ENCODE peak calls at places on chromosome 9, in five cellular contexts. One of them, this sample, is unnamed.

GRCh38 chr9:98504883-98505282 is 203.9 kb downstream of the GABBR2 start:
- DNase-seq in GM20000: no peak
- DNase-seq in breast epithelium: no peak
- DNase-seq in HCT116: no peak
- DNase-seq in heart left ventricle: no peak
- DNase-seq in this sample: no peak

GRCh38 chr9:127177221-127177620 is 54.8 kb upstream of the ANGPTL2 start:
- DNase-seq in heart left ventricle: peak; percentile 6
- DNase-seq in breast epithelium: peak; percentile 17
- DNase-seq in GM20000: no peak
- DNase-seq in HCT116: no peak
- DNase-seq in this sample: no peak

GRCh38 chr9:16243798-16244197 is 626.7 kb downstream of the BNC2 start:
- DNase-seq in heart left ventricle: no peak
- DNase-seq in HCT116: no peak
- DNase-seq in breast epithelium: no peak
- DNase-seq in GM20000: no peak
- DNase-seq in this sample: no peak

GRCh38 chr9:12441509-12441908 is 251.7 kb upstream of the TYRP1 start:
- DNase-seq in heart left ventricle: no peak
- DNase-seq in HCT116: no peak
- DNase-seq in GM20000: no peak
- DNase-seq in breast epithelium: no peak
- DNase-seq in this sample: no peak

GRCh38 chr9:12818431-12819000 is 43.7 kb downstream of the LURAP1L start:
- DNase-seq in GM20000: no peak
- DNase-seq in heart left ventricle: no peak
- DNase-seq in breast epithelium: no peak
- DNase-seq in HCT116: no peak
- DNase-seq in this sample: no peak

GRCh38 chr9:18721267-18722079 is 247.5 kb downstream of the ADAMTSL1 start:
- DNase-seq in heart left ventricle: no peak
- DNase-seq in HCT116: no peak
- DNase-seq in GM20000: no peak
- DNase-seq in breast epithelium: no peak
- DNase-seq in this sample: no peak

GRCh38 chr9:114117996-114118830 is 19.1 kb upstream of the KIF12 start:
- DNase-seq in heart left ventricle: no peak
- DNase-seq in GM20000: no peak
- DNase-seq in breast epithelium: peak; percentile 42
- DNase-seq in HCT116: no peak
- DNase-seq in this sample: no peak

GRCh38 chr9:127698386-127698785 is 8.4 kb upstream of the CFAP157 start:
- DNase-seq in HCT116: no peak
- DNase-seq in GM20000: no peak
- DNase-seq in heart left ventricle: no peak
- DNase-seq in breast epithelium: no peak
- DNase-seq in this sample: no peak

GRCh38 chr9:94807556-94807955 is 81.1 kb downstream of the AOPEP start:
- DNase-seq in heart left ventricle: no peak
- DNase-seq in GM20000: no peak
- DNase-seq in HCT116: no peak
- DNase-seq in breast epithelium: no peak
- DNase-seq in this sample: no peak

DNA sequence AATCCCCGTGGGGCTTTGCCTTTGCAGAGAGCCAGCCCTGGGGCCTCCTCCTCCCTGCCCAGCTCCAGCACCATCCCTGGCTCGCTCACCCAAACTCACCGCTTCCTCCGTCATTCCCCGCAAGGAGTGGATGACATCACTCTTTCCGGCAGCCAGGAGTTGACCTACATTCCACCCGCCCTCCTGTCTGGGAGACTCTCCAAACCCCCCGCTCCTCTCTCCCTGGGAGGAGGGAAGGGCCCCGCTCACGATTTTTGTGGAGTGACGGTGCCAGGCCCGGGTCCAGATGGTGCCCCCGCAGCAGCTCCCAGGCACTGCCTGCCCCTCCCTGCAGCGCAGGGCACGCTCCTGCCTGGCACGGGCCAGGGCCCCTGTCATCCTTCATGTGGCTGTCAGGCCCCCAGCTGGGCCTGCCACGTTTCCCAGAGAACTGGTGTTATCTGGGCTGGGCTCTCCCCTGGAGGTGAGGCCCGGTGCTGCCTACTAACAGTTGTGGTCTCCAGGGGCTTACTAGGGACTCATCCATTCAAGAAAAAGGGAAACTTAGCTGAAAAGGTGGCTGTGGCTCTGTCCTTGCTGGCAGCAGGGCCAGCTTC is 52.3 kb downstream of the NTNG2 start:
- DNase-seq in GM20000: no peak
- DNase-seq in heart left ventricle: peak; percentile 86
- DNase-seq in HCT116: peak; percentile 22
- DNase-seq in breast epithelium: peak; percentile 82
- DNase-seq in this sample: peak; percentile 65
- TF ChIP-seq CTCF in GM20000: no peak
- TF ChIP-seq CTCF in heart left ventricle: peak; percentile 27
- TF ChIP-seq CTCF in HCT116: no peak
- TF ChIP-seq CTCF in breast epithelium: no peak
- TF ChIP-seq CTCF in this sample: no peak

DNA sequence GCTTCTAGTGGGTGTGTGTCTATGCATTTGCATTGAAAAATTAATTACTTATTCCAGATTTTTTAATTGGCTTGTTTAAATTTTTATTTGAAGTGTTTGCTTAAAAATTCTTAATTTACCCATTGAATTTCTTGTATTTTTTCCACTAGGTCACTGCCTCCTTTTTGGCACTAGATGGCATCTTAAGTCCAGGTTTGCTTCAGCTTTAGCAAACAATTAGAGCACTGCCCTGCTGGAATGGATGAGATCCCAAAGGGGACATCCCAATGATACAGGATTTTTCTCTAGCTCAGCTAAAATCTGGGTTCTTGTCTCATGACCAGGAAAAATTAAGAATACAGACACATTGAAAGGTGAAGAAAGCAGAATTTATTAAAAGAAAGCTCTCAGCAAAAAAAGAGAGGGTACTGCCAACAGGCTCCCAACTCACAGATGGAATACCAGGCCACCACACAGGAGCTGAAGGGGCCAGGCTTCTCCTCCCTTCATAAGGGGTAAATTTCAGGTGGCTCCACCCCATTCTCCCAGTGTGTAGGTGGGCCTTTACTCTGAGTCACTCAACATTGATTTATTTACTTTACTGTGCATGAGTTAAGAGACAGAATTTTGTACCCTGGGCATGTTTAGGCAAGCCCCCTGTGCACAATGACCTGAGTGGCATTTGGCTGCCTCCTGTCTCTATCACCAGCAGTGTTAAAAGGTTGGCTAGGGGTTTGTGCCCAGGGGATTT is 532.4 kb downstream of the ANXA1 start:
- DNase-seq in breast epithelium: no peak
- DNase-seq in heart left ventricle: no peak
- DNase-seq in HCT116: peak; percentile 19
- DNase-seq in GM20000: peak; percentile 6
- DNase-seq in this sample: no peak
- TF ChIP-seq CTCF in breast epithelium: no peak
- TF ChIP-seq CTCF in heart left ventricle: no peak
- TF ChIP-seq CTCF in HCT116: peak; percentile 58
- TF ChIP-seq CTCF in GM20000: peak; percentile 28
- TF ChIP-seq CTCF in this sample: no peak

GRCh38 chr9:37295796-37296195 is 126.7 kb upstream of the GRHPR start:
- DNase-seq in GM20000: no peak
- DNase-seq in breast epithelium: no peak
- DNase-seq in HCT116: no peak
- DNase-seq in heart left ventricle: no peak
- DNase-seq in this sample: no peak
- TF ChIP-seq CTCF in GM20000: no peak
- TF ChIP-seq CTCF in breast epithelium: no peak
- TF ChIP-seq CTCF in HCT116: peak; percentile 44
- TF ChIP-seq CTCF in heart left ventricle: no peak
- TF ChIP-seq CTCF in this sample: no peak

DNA sequence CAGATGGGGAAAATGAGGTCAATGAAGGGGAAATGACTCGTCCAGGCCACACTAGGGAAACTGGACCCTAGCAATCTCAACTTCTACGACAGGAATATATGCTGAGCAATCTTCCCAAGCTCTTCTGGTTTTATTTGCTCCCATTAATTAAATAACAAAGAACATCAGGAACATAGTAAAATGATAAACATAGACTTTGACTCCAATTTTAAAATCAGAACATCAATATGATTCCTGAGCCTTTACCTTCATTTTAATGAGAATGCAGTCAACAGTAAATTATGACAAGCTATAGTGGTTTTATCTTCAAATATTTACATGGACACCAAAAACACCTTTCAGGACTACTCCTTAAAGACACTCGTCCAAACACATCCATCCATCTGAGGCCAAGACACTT is 74.2 kb upstream of the FRRS1L start:
- DNase-seq in GM20000: no peak
- DNase-seq in breast epithelium: no peak
- DNase-seq in HCT116: no peak
- DNase-seq in heart left ventricle: no peak
- DNase-seq in this sample: no peak
- TF ChIP-seq CTCF in GM20000: no peak
- TF ChIP-seq CTCF in breast epithelium: no peak
- TF ChIP-seq CTCF in HCT116: no peak
- TF ChIP-seq CTCF in heart left ventricle: no peak
- TF ChIP-seq CTCF in this sample: no peak

DNA sequence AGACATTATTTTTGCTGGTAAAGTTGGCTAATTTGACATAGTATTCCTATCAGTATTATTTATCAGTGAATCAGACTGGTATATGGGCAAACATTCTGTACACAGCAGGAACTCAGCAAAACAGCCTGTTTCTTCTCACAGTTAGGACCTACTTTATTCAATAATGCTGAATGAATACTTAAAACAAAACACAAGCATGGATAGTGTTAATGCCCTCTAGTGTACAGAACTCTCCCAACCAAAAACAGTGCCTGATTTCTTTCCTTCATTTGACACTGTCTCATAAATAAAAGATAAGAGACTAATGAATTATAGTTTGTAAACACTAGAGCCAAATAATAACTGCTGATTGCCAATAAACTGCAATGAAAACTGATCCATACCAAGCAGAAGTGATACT is 1113.3 kb downstream of the PTPRD start:
- DNase-seq in heart left ventricle: no peak
- DNase-seq in GM20000: no peak
- DNase-seq in breast epithelium: no peak
- DNase-seq in HCT116: no peak
- DNase-seq in this sample: no peak
- TF ChIP-seq CTCF in heart left ventricle: no peak
- TF ChIP-seq CTCF in GM20000: no peak
- TF ChIP-seq CTCF in breast epithelium: no peak
- TF ChIP-seq CTCF in HCT116: no peak
- TF ChIP-seq CTCF in this sample: no peak

GRCh38 chr9:6047020-6047419 is 31.6 kb upstream of the RANBP6 start:
- DNase-seq in breast epithelium: no peak
- DNase-seq in heart left ventricle: no peak
- DNase-seq in HCT116: no peak
- DNase-seq in GM20000: no peak
- DNase-seq in this sample: no peak

GRCh38 chr9:6051511-6051950 is 36.1 kb upstream of the RANBP6 start:
- DNase-seq in heart left ventricle: no peak
- DNase-seq in GM20000: peak; percentile 45
- DNase-seq in HCT116: no peak
- DNase-seq in breast epithelium: no peak
- DNase-seq in this sample: no peak

GRCh38 chr9:6048039-6048438 is 32.6 kb upstream of the RANBP6 start:
- DNase-seq in breast epithelium: no peak
- DNase-seq in HCT116: no peak
- DNase-seq in GM20000: no peak
- DNase-seq in heart left ventricle: no peak
- DNase-seq in this sample: no peak

GRCh38 chr9:6052520-6052919 is 37.1 kb upstream of the RANBP6 start:
- DNase-seq in GM20000: no peak
- DNase-seq in heart left ventricle: no peak
- DNase-seq in HCT116: no peak
- DNase-seq in breast epithelium: no peak
- DNase-seq in this sample: no peak

GRCh38 chr9:6049798-6050197 is 34.4 kb upstream of the RANBP6 start:
- DNase-seq in HCT116: peak; percentile 35
- DNase-seq in GM20000: peak; percentile 39
- DNase-seq in breast epithelium: no peak
- DNase-seq in heart left ventricle: no peak
- DNase-seq in this sample: no peak
- TF ChIP-seq CTCF in HCT116: peak; percentile 67
- TF ChIP-seq CTCF in GM20000: no peak
- TF ChIP-seq CTCF in breast epithelium: no peak
- TF ChIP-seq CTCF in heart left ventricle: no peak
- TF ChIP-seq CTCF in this sample: no peak

DNA sequence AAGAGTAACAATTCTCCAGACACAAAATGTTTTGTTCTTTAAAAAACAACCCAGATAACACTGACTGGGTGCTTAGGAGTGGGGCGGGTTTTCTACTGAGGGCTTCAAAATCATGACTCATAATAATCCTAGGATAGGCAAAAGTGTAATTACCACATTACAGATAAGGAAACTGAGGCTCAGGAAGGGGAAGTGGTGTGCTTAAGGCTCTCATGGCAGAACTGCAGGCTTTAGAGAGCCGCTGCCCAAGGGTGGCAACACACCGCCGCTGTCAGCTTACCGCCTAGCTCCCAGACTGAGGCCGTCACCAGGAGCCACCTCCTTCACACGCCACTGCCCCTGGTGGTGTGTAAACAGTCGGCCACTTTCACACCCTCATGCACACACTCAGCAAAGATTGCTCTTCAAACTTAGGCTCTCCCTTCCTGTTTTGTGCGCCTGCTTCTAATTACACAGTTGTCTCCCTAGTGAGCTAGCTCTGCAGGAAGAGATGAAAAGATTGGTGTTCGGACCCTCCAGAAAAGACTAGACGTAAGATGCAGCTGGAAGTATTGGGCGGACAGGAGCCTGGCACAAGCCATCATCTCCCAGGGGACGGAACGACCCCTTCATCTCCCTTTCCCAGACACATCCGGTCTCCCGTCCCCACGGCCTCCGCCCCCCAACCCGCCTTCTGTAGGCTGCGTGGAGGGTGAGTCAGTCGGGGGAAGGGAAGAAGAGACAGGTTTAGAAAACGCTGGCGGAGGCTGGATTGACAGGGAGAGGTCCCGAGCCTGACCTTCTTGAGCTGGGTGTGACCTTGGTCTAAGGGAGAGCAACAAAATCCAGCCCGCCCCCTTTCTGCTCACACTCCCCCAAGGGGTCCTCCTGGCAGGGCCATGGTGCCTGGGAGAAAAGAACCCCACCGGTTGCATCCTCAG is 162.7 kb downstream of the SYK start:
- DNase-seq in breast epithelium: no peak
- DNase-seq in heart left ventricle: no peak
- DNase-seq in HCT116: peak; percentile 10
- DNase-seq in GM20000: no peak
- DNase-seq in this sample: no peak
- TF ChIP-seq CTCF in breast epithelium: no peak
- TF ChIP-seq CTCF in heart left ventricle: no peak
- TF ChIP-seq CTCF in HCT116: peak; percentile 54
- TF ChIP-seq CTCF in GM20000: no peak
- TF ChIP-seq CTCF in this sample: no peak

GRCh38 chr9:110847661-110848060 is 179.1 kb downstream of the MUSK start:
- DNase-seq in heart left ventricle: no peak
- DNase-seq in HCT116: no peak
- DNase-seq in GM20000: no peak
- DNase-seq in breast epithelium: no peak
- DNase-seq in this sample: no peak
- TF ChIP-seq CTCF in heart left ventricle: no peak
- TF ChIP-seq CTCF in HCT116: no peak
- TF ChIP-seq CTCF in GM20000: no peak
- TF ChIP-seq CTCF in breast epithelium: no peak
- TF ChIP-seq CTCF in this sample: no peak

GRCh38 chr9:90894956-90895687 is 93.5 kb downstream of the SYK start:
- DNase-seq in heart left ventricle: no peak
- DNase-seq in GM20000: no peak
- DNase-seq in HCT116: no peak
- DNase-seq in breast epithelium: no peak
- DNase-seq in this sample: no peak
- TF ChIP-seq CTCF in heart left ventricle: no peak
- TF ChIP-seq CTCF in GM20000: peak; percentile 47
- TF ChIP-seq CTCF in HCT116: peak; percentile 90
- TF ChIP-seq CTCF in breast epithelium: no peak
- TF ChIP-seq CTCF in this sample: peak; percentile 50